ENCODE peak calls at places on chromosomes 7 and 10, in six cellular contexts. One of them, this sample, is unnamed.
A peak's percentile ranks its signal among the peaks of the same experiment; 100 is the strongest.

GRCh38 chr10:103847909-103848468 is 7.4 kb downstream of the SH3PXD2A start:
- DNase-seq in transverse colon: no peak
- DNase-seq in A549: no peak
- DNase-seq in heart right ventricle: no peak
- DNase-seq in left lung: no peak
- DNase-seq in OCI-LY7: peak; percentile 59
- DNase-seq in this sample: no peak

GRCh38 chr10:86520871-86521619 is 547 bp downstream of the WAPL start:
- DNase-seq in transverse colon: peak; percentile 66
- DNase-seq in A549: peak; percentile 70
- DNase-seq in heart right ventricle: peak; percentile 49
- DNase-seq in left lung: peak; percentile 88
- DNase-seq in OCI-LY7: peak; percentile 58
- DNase-seq in this sample: peak; percentile 83

GRCh38 chr10:108454224-108454623 is 1289.7 kb upstream of the SORCS1 start:
- DNase-seq in transverse colon: no peak
- DNase-seq in A549: no peak
- DNase-seq in heart right ventricle: no peak
- DNase-seq in left lung: no peak
- DNase-seq in OCI-LY7: no peak
- DNase-seq in this sample: no peak

GRCh38 chr10:77872151-77872946 is 54.2 kb downstream of the DLG5 start:
- DNase-seq in transverse colon: peak; percentile 40
- DNase-seq in A549: no peak
- DNase-seq in heart right ventricle: no peak
- DNase-seq in left lung: no peak
- DNase-seq in OCI-LY7: no peak
- DNase-seq in this sample: no peak

GRCh38 chr7:139783647-139784385 is 6.0 kb upstream of the HIPK2 start:
- DNase-seq in transverse colon: no peak
- DNase-seq in A549: no peak
- DNase-seq in heart right ventricle: no peak
- DNase-seq in left lung: no peak
- DNase-seq in OCI-LY7: no peak
- DNase-seq in this sample: no peak

GRCh38 chr10:101570764-101571572 is 17.1 kb downstream of the POLL start:
- DNase-seq in transverse colon: no peak
- DNase-seq in A549: no peak
- DNase-seq in heart right ventricle: no peak
- DNase-seq in left lung: peak; percentile 84
- DNase-seq in OCI-LY7: no peak
- DNase-seq in this sample: peak; percentile 65

GRCh38 chr10:43823237-43823605 is 174.5 kb upstream of the ZNF32 start:
- DNase-seq in transverse colon: no peak
- DNase-seq in A549: no peak
- DNase-seq in heart right ventricle: no peak
- DNase-seq in left lung: no peak
- DNase-seq in OCI-LY7: no peak
- DNase-seq in this sample: no peak

GRCh38 chr10:119306514-119306951 is 99.2 kb downstream of the GRK5 start:
- DNase-seq in transverse colon: peak; percentile 76
- DNase-seq in A549: peak; percentile 51
- DNase-seq in heart right ventricle: no peak
- DNase-seq in left lung: no peak
- DNase-seq in OCI-LY7: peak; percentile 96
- DNase-seq in this sample: no peak

GRCh38 chr10:72598769-72599701 is 26.8 kb downstream of the MICU1 start:
- DNase-seq in transverse colon: no peak
- DNase-seq in A549: no peak
- DNase-seq in heart right ventricle: no peak
- DNase-seq in left lung: no peak
- DNase-seq in OCI-LY7: no peak
- DNase-seq in this sample: no peak

GRCh38 chr10:114022292-114022691 is 21.4 kb upstream of the ADRB1 start:
- DNase-seq in transverse colon: peak; percentile 11
- DNase-seq in A549: no peak
- DNase-seq in heart right ventricle: peak; percentile 66
- DNase-seq in left lung: no peak
- DNase-seq in OCI-LY7: no peak
- DNase-seq in this sample: no peak

GRCh38 chr7:134905375-134905774 is 80.9 kb upstream of the AGBL3 start:
- DNase-seq in transverse colon: peak; percentile 39
- DNase-seq in A549: no peak
- DNase-seq in heart right ventricle: no peak
- DNase-seq in left lung: no peak
- DNase-seq in OCI-LY7: no peak
- DNase-seq in this sample: no peak

GRCh38 chr10:110783509-110784103 is 88.1 kb upstream of the PDCD4 start:
- DNase-seq in transverse colon: no peak
- DNase-seq in A549: no peak
- DNase-seq in heart right ventricle: no peak
- DNase-seq in left lung: no peak
- DNase-seq in OCI-LY7: no peak
- DNase-seq in this sample: no peak

GRCh38 chr7:158771213-158771817 is 58.0 kb downstream of the ESYT2 start:
- DNase-seq in transverse colon: no peak
- DNase-seq in A549: no peak
- DNase-seq in heart right ventricle: no peak
- DNase-seq in left lung: no peak
- DNase-seq in OCI-LY7: no peak
- DNase-seq in this sample: no peak

GRCh38 chr10:80411267-80411668 is 2.9 kb downstream of the PRXL2A start:
- DNase-seq in transverse colon: peak; percentile 26
- DNase-seq in A549: no peak
- DNase-seq in heart right ventricle: peak; percentile 56
- DNase-seq in left lung: no peak
- DNase-seq in OCI-LY7: no peak
- DNase-seq in this sample: no peak

GRCh38 chr7:101954494-101954893 is 137.1 kb downstream of the CUX1 start:
- DNase-seq in transverse colon: no peak
- DNase-seq in A549: no peak
- DNase-seq in heart right ventricle: no peak
- DNase-seq in left lung: no peak
- DNase-seq in OCI-LY7: peak; percentile 68
- DNase-seq in this sample: no peak

GRCh38 chr7:147547252-147547897 is 1043.2 kb upstream of the C7orf33 start:
- DNase-seq in transverse colon: peak; percentile 10
- DNase-seq in A549: peak; percentile 28
- DNase-seq in heart right ventricle: no peak
- DNase-seq in left lung: no peak
- DNase-seq in OCI-LY7: peak; percentile 11
- DNase-seq in this sample: peak; percentile 65

GRCh38 chr7:139771001-139771956 is 6.5 kb downstream of the HIPK2 start:
- DNase-seq in transverse colon: no peak
- DNase-seq in A549: peak; percentile 50
- DNase-seq in heart right ventricle: no peak
- DNase-seq in left lung: no peak
- DNase-seq in OCI-LY7: no peak
- DNase-seq in this sample: no peak

GRCh38 chr10:83897626-83898025 is 241.7 kb upstream of the GHITM start:
- DNase-seq in transverse colon: no peak
- DNase-seq in A549: no peak
- DNase-seq in heart right ventricle: no peak
- DNase-seq in left lung: no peak
- DNase-seq in OCI-LY7: no peak
- DNase-seq in this sample: no peak

GRCh38 chr7:85489498-85489897 is 302.6 kb upstream of the SEMA3D start:
- DNase-seq in transverse colon: no peak
- DNase-seq in A549: peak; percentile 1
- DNase-seq in heart right ventricle: no peak
- DNase-seq in left lung: no peak
- DNase-seq in OCI-LY7: no peak
- DNase-seq in this sample: no peak

GRCh38 chr7:5294169-5294987 is 11.6 kb downstream of the SLC29A4 start:
- DNase-seq in transverse colon: no peak
- DNase-seq in A549: no peak
- DNase-seq in heart right ventricle: no peak
- DNase-seq in left lung: no peak
- DNase-seq in OCI-LY7: no peak
- DNase-seq in this sample: no peak

GRCh38 chr7:5296627-5297226 is 14.0 kb downstream of the SLC29A4 start:
- DNase-seq in transverse colon: no peak
- DNase-seq in A549: no peak
- DNase-seq in heart right ventricle: no peak
- DNase-seq in left lung: no peak
- DNase-seq in OCI-LY7: peak; percentile 69
- DNase-seq in this sample: no peak

GRCh38 chr7:5300366-5300765 is 17.6 kb downstream of the SLC29A4 start:
- DNase-seq in transverse colon: no peak
- DNase-seq in A549: no peak
- DNase-seq in heart right ventricle: no peak
- DNase-seq in left lung: no peak
- DNase-seq in OCI-LY7: no peak
- DNase-seq in this sample: no peak

GRCh38 chr7:5295039-5296014 is 12.6 kb downstream of the SLC29A4 start:
- DNase-seq in transverse colon: no peak
- DNase-seq in A549: no peak
- DNase-seq in heart right ventricle: no peak
- DNase-seq in left lung: no peak
- DNase-seq in OCI-LY7: no peak
- DNase-seq in this sample: no peak

GRCh38 chr7:5296015-5296621 is 13.4 kb downstream of the SLC29A4 start:
- DNase-seq in transverse colon: no peak
- DNase-seq in A549: no peak
- DNase-seq in heart right ventricle: no peak
- DNase-seq in left lung: no peak
- DNase-seq in OCI-LY7: no peak
- DNase-seq in this sample: no peak
- TF ChIP-seq CTCF in transverse colon: no peak
- TF ChIP-seq CTCF in A549: no peak
- TF ChIP-seq CTCF in heart right ventricle: no peak
- TF ChIP-seq CTCF in left lung: no peak
- TF ChIP-seq CTCF in OCI-LY7: no peak
- TF ChIP-seq CTCF in this sample: no peak

GRCh38 chr10:34184901-34185386 is 630.2 kb downstream of the PARD3 start:
- DNase-seq in transverse colon: no peak
- DNase-seq in A549: no peak
- DNase-seq in heart right ventricle: no peak
- DNase-seq in left lung: no peak
- DNase-seq in OCI-LY7: no peak
- DNase-seq in this sample: no peak
- H3K27ac ChIP-seq in transverse colon: peak overlapping the region; percentile 1
- H3K27ac ChIP-seq in A549: no peak overlapping the region
- H3K27ac ChIP-seq in heart right ventricle: peak overlapping the region; percentile 22
- H3K27ac ChIP-seq in left lung: no peak overlapping the region
- H3K27ac ChIP-seq in OCI-LY7: no peak overlapping the region
- H3K27ac ChIP-seq in this sample: no peak overlapping the region

GRCh38 chr10:25766687-25767221 is 167.3 kb upstream of the MYO3A start:
- DNase-seq in transverse colon: no peak
- DNase-seq in A549: no peak
- DNase-seq in heart right ventricle: no peak
- DNase-seq in left lung: no peak
- DNase-seq in OCI-LY7: no peak
- DNase-seq in this sample: no peak

GRCh38 chr10:25766213-25766612 is 167.8 kb upstream of the MYO3A start:
- DNase-seq in transverse colon: no peak
- DNase-seq in A549: no peak
- DNase-seq in heart right ventricle: no peak
- DNase-seq in left lung: no peak
- DNase-seq in OCI-LY7: no peak
- DNase-seq in this sample: no peak

DNA sequence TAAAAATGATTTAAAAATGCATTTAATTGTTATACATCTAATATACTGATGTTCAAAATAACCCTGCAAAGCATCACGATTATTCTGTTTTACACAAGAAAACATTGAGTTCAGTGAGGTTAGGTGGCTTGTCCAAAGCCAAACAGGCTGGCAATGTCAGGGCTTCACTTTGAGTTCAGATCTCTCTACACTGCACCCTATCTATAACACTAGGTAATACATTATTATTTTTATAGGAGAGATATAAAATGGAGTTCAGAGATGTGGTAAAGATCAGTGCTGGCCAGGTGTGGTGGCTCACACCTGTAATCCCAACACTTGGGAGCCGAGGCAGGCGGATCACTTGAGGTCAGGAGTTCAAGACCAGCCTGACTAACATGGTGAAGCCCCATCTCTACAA is 165.9 kb upstream of the MYO3A start:
- DNase-seq in transverse colon: no peak
- DNase-seq in A549: no peak
- DNase-seq in heart right ventricle: no peak
- DNase-seq in left lung: no peak
- DNase-seq in OCI-LY7: peak; percentile 6
- DNase-seq in this sample: no peak
- TF ChIP-seq CTCF in transverse colon: no peak
- TF ChIP-seq CTCF in A549: no peak
- TF ChIP-seq CTCF in heart right ventricle: no peak
- TF ChIP-seq CTCF in left lung: no peak
- TF ChIP-seq CTCF in OCI-LY7: peak; percentile 34
- TF ChIP-seq CTCF in this sample: no peak

GRCh38 chr10:70928140-70928539 is 39.8 kb upstream of the PCBD1 start:
- DNase-seq in transverse colon: no peak
- DNase-seq in A549: no peak
- DNase-seq in heart right ventricle: no peak
- DNase-seq in left lung: peak; percentile 43
- DNase-seq in OCI-LY7: no peak
- DNase-seq in this sample: no peak

GRCh38 chr10:70927221-70927943 is 39.0 kb upstream of the PCBD1 start:
- DNase-seq in transverse colon: no peak
- DNase-seq in A549: no peak
- DNase-seq in heart right ventricle: no peak
- DNase-seq in left lung: peak; percentile 39
- DNase-seq in OCI-LY7: no peak
- DNase-seq in this sample: no peak

GRCh38 chr10:70931168-70931805 is 42.9 kb upstream of the PCBD1 start:
- DNase-seq in transverse colon: no peak
- DNase-seq in A549: no peak
- DNase-seq in heart right ventricle: no peak
- DNase-seq in left lung: peak; percentile 55
- DNase-seq in OCI-LY7: no peak
- DNase-seq in this sample: no peak

GRCh38 chr10:70932415-70933196 is 44.2 kb upstream of the PCBD1 start:
- DNase-seq in transverse colon: peak; percentile 19
- DNase-seq in A549: no peak
- DNase-seq in heart right ventricle: no peak
- DNase-seq in left lung: peak; percentile 20
- DNase-seq in OCI-LY7: no peak
- DNase-seq in this sample: no peak

DNA sequence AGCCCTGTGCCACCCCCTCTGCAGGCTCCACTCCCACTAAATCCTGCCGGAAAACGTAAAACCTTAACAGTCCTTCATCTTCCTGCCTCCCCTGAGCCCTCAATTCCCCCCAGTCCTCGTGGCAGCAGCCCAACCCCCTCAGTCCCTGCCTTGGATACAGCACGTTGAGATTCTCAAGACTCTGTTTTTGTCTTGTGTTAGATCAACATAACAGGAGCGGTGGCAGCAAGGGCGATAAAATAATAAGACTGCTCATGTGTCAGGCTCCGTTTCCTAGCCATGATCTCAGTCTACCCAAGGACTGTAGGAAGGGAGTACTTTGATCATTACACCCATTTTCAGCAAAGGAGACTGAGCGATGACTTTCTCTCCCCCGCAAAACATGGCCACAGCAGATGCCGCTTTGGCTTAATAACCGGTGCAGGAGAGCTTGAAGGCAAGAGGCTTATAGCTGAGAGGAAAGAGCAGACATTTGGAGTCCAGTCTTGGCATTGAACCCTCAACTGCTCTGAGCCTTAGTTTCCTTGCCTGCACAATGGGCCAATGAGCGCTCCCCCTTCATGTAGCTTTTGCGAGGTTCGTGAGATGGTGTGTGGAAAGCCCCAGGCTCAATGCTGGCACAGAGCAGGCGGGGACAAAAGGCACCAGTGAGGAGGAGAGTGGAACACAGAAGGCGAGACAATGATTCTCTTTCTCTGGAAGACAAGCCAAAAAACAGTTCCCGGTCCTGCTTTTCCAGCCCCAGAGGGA is 42.1 kb upstream of the PCBD1 start:
- DNase-seq in transverse colon: no peak
- DNase-seq in A549: no peak
- DNase-seq in heart right ventricle: no peak
- DNase-seq in left lung: no peak
- DNase-seq in OCI-LY7: no peak
- DNase-seq in this sample: no peak
- H3K27ac ChIP-seq in transverse colon: no peak overlapping the region
- H3K27ac ChIP-seq in A549: no peak overlapping the region
- H3K27ac ChIP-seq in heart right ventricle: no peak overlapping the region
- H3K27ac ChIP-seq in left lung: no peak overlapping the region
- H3K27ac ChIP-seq in OCI-LY7: no peak overlapping the region
- H3K27ac ChIP-seq in this sample: no peak overlapping the region